ENCODE peak calls at places on chromosomes 6 and 20, in five cellular contexts. One of them, this sample, is unnamed.

GRCh38 chr20:59620860-59621485 is 16.6 kb downstream of the PHACTR3 start:
- DNase-seq in hepatocyte: no peak
- DNase-seq in neural progenitor cell: no peak
- DNase-seq in HCT116: no peak
- DNase-seq in mammary epithelial cell: no peak
- DNase-seq in this sample: no peak

GRCh38 chr6:9540534-9541126 is 874.2 kb downstream of the TFAP2A start:
- DNase-seq in hepatocyte: peak; percentile 66
- DNase-seq in neural progenitor cell: peak; percentile 40
- DNase-seq in HCT116: peak; percentile 47
- DNase-seq in mammary epithelial cell: peak; percentile 72
- DNase-seq in this sample: peak; percentile 80

GRCh38 chr6:43780891-43781571 is 11.0 kb downstream of the VEGFA start:
- DNase-seq in hepatocyte: no peak
- DNase-seq in neural progenitor cell: no peak
- DNase-seq in HCT116: no peak
- DNase-seq in mammary epithelial cell: no peak
- DNase-seq in this sample: no peak

GRCh38 chr6:131197716-131198115 is 62.4 kb downstream of the AKAP7 start:
- DNase-seq in hepatocyte: no peak
- DNase-seq in neural progenitor cell: no peak
- DNase-seq in HCT116: no peak
- DNase-seq in mammary epithelial cell: no peak
- DNase-seq in this sample: no peak

GRCh38 chr6:36625161-36625919 is 31.2 kb downstream of the SRSF3 start:
- DNase-seq in hepatocyte: no peak
- DNase-seq in neural progenitor cell: peak; percentile 1
- DNase-seq in HCT116: no peak
- DNase-seq in mammary epithelial cell: no peak
- DNase-seq in this sample: no peak

GRCh38 chr20:10783660-10784336 is 110.0 kb upstream of the JAG1 start:
- DNase-seq in hepatocyte: peak; percentile 47
- DNase-seq in neural progenitor cell: no peak
- DNase-seq in HCT116: no peak
- DNase-seq in mammary epithelial cell: no peak
- DNase-seq in this sample: no peak

GRCh38 chr6:111534366-111534765 is 51.3 kb upstream of the REV3L start:
- DNase-seq in hepatocyte: peak; percentile 10
- DNase-seq in neural progenitor cell: no peak
- DNase-seq in HCT116: no peak
- DNase-seq in mammary epithelial cell: peak; percentile 38
- DNase-seq in this sample: no peak

GRCh38 chr20:3659492-3660261 is 3.5 kb downstream of the GFRA4 start:
- DNase-seq in hepatocyte: no peak
- DNase-seq in neural progenitor cell: no peak
- DNase-seq in HCT116: no peak
- DNase-seq in mammary epithelial cell: no peak
- DNase-seq in this sample: no peak

GRCh38 chr6:17179246-17180073 is 77.6 kb downstream of the STMND1 start:
- DNase-seq in hepatocyte: no peak
- DNase-seq in neural progenitor cell: no peak
- DNase-seq in HCT116: no peak
- DNase-seq in mammary epithelial cell: peak; percentile 82
- DNase-seq in this sample: no peak

GRCh38 chr6:157089258-157089657 is 234.1 kb downstream of the TMEM242 start:
- DNase-seq in hepatocyte: peak; percentile 16
- DNase-seq in neural progenitor cell: peak; percentile 90
- DNase-seq in HCT116: no peak
- DNase-seq in mammary epithelial cell: no peak
- DNase-seq in this sample: no peak

GRCh38 chr6:24504642-24505586 is 10.1 kb downstream of the ALDH5A1 start:
- DNase-seq in hepatocyte: peak; percentile 63
- DNase-seq in neural progenitor cell: no peak
- DNase-seq in HCT116: no peak
- DNase-seq in mammary epithelial cell: no peak
- DNase-seq in this sample: no peak

GRCh38 chr20:49484180-49485140 is 2.0 kb upstream of the KCNB1 start:
- DNase-seq in hepatocyte: peak; percentile 92
- DNase-seq in neural progenitor cell: peak; percentile 96
- DNase-seq in HCT116: peak; percentile 31
- DNase-seq in mammary epithelial cell: peak; percentile 73
- DNase-seq in this sample: no peak

GRCh38 chr20:35146299-35146921 is 726 bp downstream of the EDEM2 start:
- DNase-seq in hepatocyte: peak; percentile 47
- DNase-seq in neural progenitor cell: peak; percentile 65
- DNase-seq in HCT116: no peak
- DNase-seq in mammary epithelial cell: peak; percentile 13
- DNase-seq in this sample: peak; percentile 56

GRCh38 chr6:123806561-123806960 is 2.9 kb downstream of the NKAIN2 start:
- DNase-seq in hepatocyte: no peak
- DNase-seq in neural progenitor cell: no peak
- DNase-seq in HCT116: no peak
- DNase-seq in mammary epithelial cell: no peak
- DNase-seq in this sample: no peak

GRCh38 chr6:139904158-139904533 is 529.7 kb upstream of the CITED2 start:
- DNase-seq in hepatocyte: no peak
- DNase-seq in neural progenitor cell: no peak
- DNase-seq in HCT116: no peak
- DNase-seq in mammary epithelial cell: no peak
- DNase-seq in this sample: no peak

GRCh38 chr6:22062807-22063408 is 233.9 kb downstream of the PRL start:
- DNase-seq in hepatocyte: no peak
- DNase-seq in neural progenitor cell: no peak
- DNase-seq in HCT116: no peak
- DNase-seq in mammary epithelial cell: no peak
- DNase-seq in this sample: no peak

GRCh38 chr6:151186931-151187330 is 52.8 kb upstream of the AKAP12 start:
- DNase-seq in hepatocyte: no peak
- DNase-seq in neural progenitor cell: no peak
- DNase-seq in HCT116: no peak
- DNase-seq in mammary epithelial cell: no peak
- DNase-seq in this sample: no peak

GRCh38 chr6:21109421-21110178 is 484.0 kb upstream of the SOX4 start:
- DNase-seq in hepatocyte: no peak
- DNase-seq in neural progenitor cell: no peak
- DNase-seq in HCT116: peak; percentile 90
- DNase-seq in mammary epithelial cell: peak; percentile 60
- DNase-seq in this sample: no peak

GRCh38 chr6:47230579-47230978 is 79.1 kb downstream of the TNFRSF21 start:
- DNase-seq in hepatocyte: no peak
- DNase-seq in neural progenitor cell: no peak
- DNase-seq in HCT116: no peak
- DNase-seq in mammary epithelial cell: no peak
- DNase-seq in this sample: no peak

GRCh38 chr6:166626177-166627038 is 643 bp downstream of the RPS6KA2 start:
- DNase-seq in hepatocyte: peak; percentile 77
- DNase-seq in neural progenitor cell: peak; percentile 50
- DNase-seq in HCT116: no peak
- DNase-seq in mammary epithelial cell: peak; percentile 52
- DNase-seq in this sample: no peak

GRCh38 chr6:90194371-90194841 is 102.2 kb downstream of the BACH2 start:
- DNase-seq in hepatocyte: no peak
- DNase-seq in neural progenitor cell: no peak
- DNase-seq in HCT116: no peak
- DNase-seq in mammary epithelial cell: peak; percentile 60
- DNase-seq in this sample: no peak

GRCh38 chr6:30769088-30769852 is 24.9 kb upstream of the IER3 start:
- DNase-seq in hepatocyte: peak; percentile 92
- DNase-seq in neural progenitor cell: peak; percentile 57
- DNase-seq in HCT116: peak; percentile 96
- DNase-seq in mammary epithelial cell: peak; percentile 95
- DNase-seq in this sample: no peak

GRCh38 chr20:23820493-23820892 is 6.0 kb downstream of the CST2 start:
- DNase-seq in hepatocyte: no peak
- DNase-seq in neural progenitor cell: no peak
- DNase-seq in HCT116: no peak
- DNase-seq in mammary epithelial cell: no peak
- DNase-seq in this sample: no peak

GRCh38 chr6:167292301-167293087 is 1.4 kb downstream of the UNC93A start:
- DNase-seq in hepatocyte: no peak
- DNase-seq in neural progenitor cell: no peak
- DNase-seq in HCT116: no peak
- DNase-seq in mammary epithelial cell: no peak
- DNase-seq in this sample: no peak

GRCh38 chr6:136751478-136751956 is 40.8 kb downstream of the MAP3K5 start:
- DNase-seq in hepatocyte: no peak
- DNase-seq in neural progenitor cell: no peak
- DNase-seq in HCT116: no peak
- DNase-seq in mammary epithelial cell: no peak
- DNase-seq in this sample: no peak

GRCh38 chr6:156617376-156617775 is 159.8 kb upstream of the ARID1B start:
- DNase-seq in hepatocyte: peak; percentile 72
- DNase-seq in neural progenitor cell: no peak
- DNase-seq in HCT116: no peak
- DNase-seq in mammary epithelial cell: no peak
- DNase-seq in this sample: peak; percentile 27

GRCh38 chr20:36241678-36242077 is 5.4 kb downstream of the AAR2 start:
- DNase-seq in hepatocyte: no peak
- DNase-seq in neural progenitor cell: no peak
- DNase-seq in HCT116: no peak
- DNase-seq in mammary epithelial cell: no peak
- DNase-seq in this sample: no peak

GRCh38 chr20:50380697-50381040 is 129.5 kb upstream of the PTPN1 start:
- DNase-seq in hepatocyte: peak; percentile 32
- DNase-seq in neural progenitor cell: no peak
- DNase-seq in HCT116: no peak
- DNase-seq in mammary epithelial cell: peak; percentile 28
- DNase-seq in this sample: no peak

DNA sequence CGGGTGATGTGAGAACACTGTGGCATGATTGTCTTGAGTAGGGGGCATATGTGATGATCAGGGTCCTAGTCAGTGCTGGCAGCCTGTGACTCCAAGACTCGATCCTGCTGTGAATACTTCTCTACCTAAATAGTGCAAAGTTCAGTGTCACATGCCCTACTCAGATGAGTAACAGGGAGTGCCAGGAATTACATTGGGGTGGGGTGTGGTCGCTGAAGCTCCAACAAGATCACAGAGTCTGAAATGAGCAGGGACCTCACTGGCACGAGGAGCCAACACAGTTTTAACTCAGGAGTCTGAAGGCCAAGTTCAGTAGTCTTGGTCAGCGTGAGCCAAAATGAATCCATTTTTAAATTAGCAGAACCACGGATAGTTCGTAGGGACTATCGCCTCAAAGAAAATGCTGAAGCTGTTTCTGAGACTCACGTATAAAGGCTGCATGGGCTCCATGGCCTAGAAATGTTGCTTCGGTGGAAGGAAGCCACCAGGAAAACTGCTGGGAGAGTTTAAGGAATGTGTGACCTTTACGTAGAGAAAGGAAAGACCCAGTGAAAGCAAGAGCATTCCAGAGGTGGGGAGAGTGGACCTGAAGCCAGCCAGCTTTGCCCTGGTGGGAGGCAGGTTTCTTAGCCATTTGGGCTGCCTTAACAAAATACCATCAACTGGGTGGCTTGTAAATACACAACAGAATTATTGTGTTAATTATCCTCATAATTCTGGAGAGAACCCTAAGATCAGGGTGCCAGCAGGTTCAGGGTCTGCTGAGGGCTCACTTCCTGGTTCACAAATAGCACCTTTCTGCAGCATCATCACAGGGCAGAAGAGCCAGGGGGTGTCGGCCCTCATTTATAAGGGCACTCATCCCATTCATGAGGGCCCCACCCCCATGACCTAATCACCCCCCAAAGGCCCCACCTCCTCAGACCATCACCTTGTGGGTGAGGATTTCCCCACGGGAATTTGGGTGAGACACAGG is 72.0 kb downstream of the RPP40 start:
- DNase-seq in hepatocyte: peak; percentile 49
- DNase-seq in neural progenitor cell: peak; percentile 36
- DNase-seq in HCT116: no peak
- DNase-seq in mammary epithelial cell: peak; percentile 30
- DNase-seq in this sample: no peak
- H3K79me2 ChIP-seq in hepatocyte: peaks cover 88% of the 10 kb centered on the region
- H3K79me2 ChIP-seq in neural progenitor cell: peaks cover 71% of the 10 kb centered on the region
- H3K79me2 ChIP-seq in HCT116: peaks cover 65% of the 10 kb centered on the region
- H3K79me2 ChIP-seq in mammary epithelial cell: peaks cover 80% of the 10 kb centered on the region
- H3K79me2 ChIP-seq in this sample: no peaks in the 10 kb centered on the region

DNA sequence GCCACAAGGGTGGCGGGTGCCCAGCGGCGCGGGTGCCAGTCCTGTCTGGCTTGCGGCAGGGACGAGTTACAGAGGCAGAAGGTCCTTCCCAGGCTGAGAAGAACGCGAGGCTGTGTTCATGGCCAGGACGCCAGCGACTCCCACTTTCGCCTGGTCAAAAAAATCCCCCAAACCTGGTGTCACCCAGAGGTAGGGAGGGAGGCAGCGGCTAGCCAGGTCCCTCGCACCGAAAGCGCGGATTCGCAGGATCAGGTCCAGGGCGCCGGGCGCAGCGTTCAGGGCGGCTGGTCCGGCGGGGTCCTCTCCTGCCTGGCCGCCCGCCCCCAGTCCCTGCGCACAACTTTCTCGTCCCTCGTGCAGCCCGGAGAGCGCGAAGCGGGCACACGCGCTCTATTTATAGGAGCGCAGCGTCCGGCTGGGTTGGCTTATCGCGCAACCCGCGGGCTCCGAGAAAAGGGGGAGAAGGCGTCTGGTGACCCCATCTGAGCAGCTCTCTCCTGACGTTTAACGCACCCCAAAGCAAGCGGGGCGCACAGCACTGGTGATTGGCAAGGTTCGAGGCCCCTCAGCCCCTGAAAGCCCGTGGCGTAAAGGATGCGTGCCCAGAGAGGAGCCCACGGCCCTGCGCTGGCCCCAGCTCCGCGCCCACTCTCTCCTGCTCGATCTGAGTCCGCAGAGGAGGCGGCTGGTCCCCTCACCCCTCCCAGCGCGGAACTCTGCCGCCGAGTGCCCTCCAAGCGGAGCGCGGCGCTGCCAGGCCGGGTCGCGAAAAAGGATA is 519 bp downstream of the CBLN4 start:
- DNase-seq in hepatocyte: no peak
- DNase-seq in neural progenitor cell: peak; percentile 36
- DNase-seq in HCT116: no peak
- DNase-seq in mammary epithelial cell: no peak
- DNase-seq in this sample: no peak
- H3K4me2 ChIP-seq in hepatocyte: no peak overlapping the region
- H3K4me2 ChIP-seq in neural progenitor cell: peak overlapping the region; percentile 58
- H3K4me2 ChIP-seq in HCT116: no peak overlapping the region
- H3K4me2 ChIP-seq in mammary epithelial cell: no peak overlapping the region
- H3K4me2 ChIP-seq in this sample: no peak overlapping the region

GRCh38 chr6:26220353-26220970 is 133.2 kb downstream of the HFE start:
- DNase-seq in hepatocyte: no peak
- DNase-seq in neural progenitor cell: no peak
- DNase-seq in HCT116: no peak
- DNase-seq in mammary epithelial cell: no peak
- DNase-seq in this sample: no peak
- H3K27ac ChIP-seq in hepatocyte: no peak overlapping the region
- H3K27ac ChIP-seq in neural progenitor cell: peak overlapping the region; percentile 59
- H3K27ac ChIP-seq in HCT116: no peak overlapping the region
- H3K27ac ChIP-seq in mammary epithelial cell: no peak overlapping the region
- H3K27ac ChIP-seq in this sample: no peak overlapping the region

GRCh38 chr6:158290040-158290439 is 22.2 kb upstream of the TULP4 start:
- DNase-seq in hepatocyte: no peak
- DNase-seq in neural progenitor cell: no peak
- DNase-seq in HCT116: no peak
- DNase-seq in mammary epithelial cell: no peak
- DNase-seq in this sample: peak; percentile 83
- H3K79me2 ChIP-seq in hepatocyte: peaks cover 75% of the 10 kb centered on the region
- H3K79me2 ChIP-seq in neural progenitor cell: peaks cover 87% of the 10 kb centered on the region
- H3K79me2 ChIP-seq in HCT116: peaks cover 22% of the 10 kb centered on the region
- H3K79me2 ChIP-seq in mammary epithelial cell: peaks cover 49% of the 10 kb centered on the region
- H3K79me2 ChIP-seq in this sample: peaks cover 91% of the 10 kb centered on the region

This sample was measured in Karpas-422.